ENCODE peak calls at places on chromosomes 1 and 21, in four cellular contexts. H is DMS153, X is activated T-helper 1 cell treated with Interleukin-2 at 50 U/mL for 16 hours, B is AG20443. T is an unnamed sample.

GRCh38 chr1:95438213-95438948 is 204.4 kb downstream of the RWDD3 start:
- DNase-seq in H (no peak), X (no peak), B (no peak), T (no peak)

GRCh38 chr1:227897704-227898438 is 49.9 kb downstream of the WNT9A start:
- DNase-seq in H (no peak), X (no peak), B (no peak), T (no peak)

GRCh38 chr1:29209173-29209572 is 21.6 kb downstream of the MECR start:
- DNase-seq in H (no peak), X (no peak), B (peak), T (no peak)

GRCh38 chr1:212179394-212180076 is 105.7 kb upstream of the PPP2R5A start:
- DNase-seq in H (no peak), X (no peak), B (peak), T (no peak)

GRCh38 chr1:205582471-205583291 is 49.1 kb downstream of the ELK4 start:
- DNase-seq in H (no peak), X (no peak), B (no peak), T (no peak)

GRCh38 chr1:177007437-177008161 is 156.9 kb downstream of the ASTN1 start:
- DNase-seq in H (no peak), X (no peak), B (no peak), T (no peak)

GRCh38 chr21:38475519-38475918 is 22.8 kb downstream of the ERG start:
- DNase-seq in H (no peak), X (no peak), B (no peak), T (no peak)

GRCh38 chr1:153251087-153251486 is 8.4 kb upstream of the LORICRIN start:
- DNase-seq in H (no peak), X (no peak), B (no peak), T (no peak)

GRCh38 chr1:52659356-52659755 is 26.4 kb downstream of the SHISAL2A start:
- DNase-seq in H (no peak), X (no peak), B (no peak), T (no peak)

GRCh38 chr1:198970919-198971318 is 332.1 kb downstream of the PTPRC start:
- DNase-seq in H (peak), X (no peak), B (no peak), T (no peak)

GRCh38 chr1:244773513-244773912 is 61.9 kb upstream of the COX20 start:
- DNase-seq in H (no peak), X (no peak), B (no peak), T (no peak)

GRCh38 chr1:31273619-31274018 is 23.0 kb downstream of the SNRNP40 start:
- DNase-seq in H (no peak), X (no peak), B (no peak), T (no peak)

GRCh38 chr1:232039303-232039702 is 412.7 kb downstream of the DISC1 start:
- DNase-seq in H (peak), X (no peak), B (no peak), T (no peak)

GRCh38 chr1:28031173-28031572 is 57.2 kb downstream of the EYA3 start:
- DNase-seq in H (no peak), X (no peak), B (peak), T (no peak)

GRCh38 chr1:118877668-118878067 is 110.5 kb downstream of the TBX15 start:
- DNase-seq in H (no peak), X (no peak), B (no peak), T (no peak)

GRCh38 chr1:168636642-168637111 is 60.3 kb downstream of the XCL1 start:
- DNase-seq in H (peak), X (no peak), B (peak), T (no peak)

GRCh38 chr1:33388989-33389771 is 41.7 kb downstream of the PHC2 start:
- DNase-seq in H (no peak), X (no peak), B (peak), T (no peak)

GRCh38 chr1:204929487-204930185 is 59.0 kb downstream of the NFASC start:
- DNase-seq in H (no peak), X (no peak), B (no peak), T (no peak)

T was measured in T-helper 22 cell.